ENCODE peak calls at places on chromosomes 13 and 19, in six cellular contexts. V is CD8-positive, alpha-beta T cell; A is tibial artery; S is PC-3; N is IMR-90; Y is fibroblast of lung. M is an unnamed sample.

GRCh38 chr19:38017504-38018150 is 110.6 kb downstream of the SIPA1L3 start:
- DNase-seq in N (no peak), Y (no peak), A (no peak), V (no peak), S (no peak), M (no peak)

GRCh38 chr19:49420227-49420626 is 3.0 kb downstream of the PTH2 start:
- DNase-seq in V (no peak), S (no peak), N (no peak), Y (no peak), A (no peak), M (peak; percentile 23)

GRCh38 chr19:18768997-18769891 is 21.9 kb downstream of the COMP start:
- DNase-seq in V (no peak), Y (no peak), N (no peak), S (no peak), A (no peak), M (peak; percentile 60)

GRCh38 chr19:45779231-45780145 is 2.8 kb downstream of the DMPK start:
- DNase-seq in Y (peak; percentile 30), A (peak; percentile 95), N (no peak), V (peak; percentile 58), S (peak; percentile 86), M (peak; percentile 95)

GRCh38 chr13:60020288-60020687 is 143.4 kb downstream of the DIAPH3 start:
- DNase-seq in A (no peak), S (no peak), N (no peak), V (no peak), Y (no peak), M (no peak)

GRCh38 chr13:100100115-100100879 is 11.4 kb downstream of the PCCA start:
- DNase-seq in N (peak; percentile 87), V (no peak), A (no peak), Y (peak; percentile 89), S (peak; percentile 10), M (peak; percentile 38)

GRCh38 chr13:104740616-104741222 is 1674.5 kb upstream of the SLC10A2 start:
- DNase-seq in N (no peak), S (no peak), A (no peak), V (no peak), Y (no peak), M (peak; percentile 27)

GRCh38 chr19:53868091-53868891 is 608 bp downstream of the MYADM start:
- DNase-seq in N (peak; percentile 42), A (peak; percentile 80), Y (peak; percentile 58), V (no peak), S (peak; percentile 69), M (peak; percentile 95)

GRCh38 chr13:109610517-109610916 is 175.9 kb downstream of the IRS2 start:
- DNase-seq in A (no peak), N (no peak), V (peak; percentile 16), S (peak; percentile 25), Y (no peak), M (no peak)

GRCh38 chr13:41411536-41411935 is 45.8 kb upstream of the RGCC start:
- DNase-seq in S (peak; percentile 58), A (no peak), Y (peak; percentile 54), N (peak; percentile 71), V (no peak), M (peak; percentile 68)

GRCh38 chr19:4369888-4370260 is 26.5 kb downstream of the MPND start:
- DNase-seq in Y (peak; percentile 56), A (peak; percentile 68), V (peak; percentile 59), S (no peak), N (peak; percentile 26), M (peak; percentile 95)
- H3K4me3 ChIP-seq in Y (no peak overlapping the region), A (no peak overlapping the region), V (peak overlapping the region; percentile 65), S (no peak overlapping the region), N (no peak overlapping the region), M (no peak overlapping the region)

GRCh38 chr19:14089412-14089661 is 1.2 kb downstream of the SAMD1 start:
- DNase-seq in A (no peak), N (no peak), S (peak; percentile 21), V (no peak), Y (peak; percentile 36), M (no peak)
- H3K27ac ChIP-seq in A (peak overlapping the region; percentile 99), N (no peak overlapping the region), S (no peak overlapping the region), V (no peak overlapping the region), Y (no peak overlapping the region), M (no peak overlapping the region)

GRCh38 chr19:46976845-46977320 is 42.8 kb upstream of the NPAS1 start:
- DNase-seq in V (no peak), Y (peak; percentile 87), A (peak; percentile 89), N (peak; percentile 55), S (no peak), M (no peak)

GRCh38 chr19:46975918-46976782 is 43.5 kb upstream of the NPAS1 start:
- DNase-seq in S (peak; percentile 51), N (peak; percentile 93), Y (peak; percentile 100), A (peak; percentile 100), V (no peak), M (peak; percentile 96)

GRCh38 chr19:46974181-46974580 is 45.5 kb upstream of the NPAS1 start:
- DNase-seq in Y (no peak), A (no peak), V (no peak), S (no peak), N (no peak), M (no peak)

GRCh38 chr19:46977548-46977947 is 42.1 kb upstream of the NPAS1 start:
- DNase-seq in A (no peak), N (no peak), V (no peak), S (no peak), Y (no peak), M (peak; percentile 50)

DNA sequence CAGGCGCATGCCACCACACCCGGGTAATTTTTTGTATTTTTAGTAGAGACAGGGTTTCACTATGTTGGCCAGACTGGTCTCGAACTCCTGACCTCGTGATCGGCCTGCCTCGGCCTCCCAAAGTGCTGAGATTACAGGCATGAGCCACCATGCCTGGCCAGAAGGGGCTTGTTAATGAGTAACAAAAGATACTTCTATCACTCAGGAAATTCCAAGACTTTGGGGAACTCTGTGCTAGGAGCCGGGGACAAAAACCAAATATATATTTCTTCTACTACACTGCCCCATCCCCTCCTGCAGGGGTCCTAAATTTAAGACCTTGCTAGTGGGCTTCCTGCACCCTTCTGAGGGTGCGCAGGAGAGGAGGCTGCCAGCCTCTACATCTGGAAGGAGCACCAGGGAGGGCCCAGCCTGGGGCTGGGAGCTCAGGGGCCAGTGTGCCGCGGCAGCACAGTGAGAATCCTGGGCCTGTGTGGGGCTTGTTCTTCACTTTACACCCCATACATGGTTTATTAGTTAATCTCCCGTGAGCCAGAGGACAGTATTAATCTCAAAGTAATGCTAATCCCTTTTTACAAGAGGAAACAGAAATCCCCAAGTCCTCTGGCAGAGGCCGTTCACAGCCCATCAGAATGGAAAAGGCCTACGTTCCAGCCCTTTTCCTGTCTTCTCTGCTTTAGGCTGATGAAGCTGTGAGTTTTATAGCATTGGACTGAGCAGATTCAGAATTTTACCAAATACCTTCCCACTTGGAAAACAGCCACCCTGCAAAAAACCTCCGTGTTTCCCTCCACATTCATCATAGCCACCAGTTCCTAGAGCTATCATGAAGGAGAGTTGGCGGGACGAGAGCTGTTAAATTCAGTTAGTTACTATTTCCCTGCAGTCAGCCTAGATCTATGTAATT is 44.4 kb upstream of the NPAS1 start:
- DNase-seq in Y (peak; percentile 54), S (no peak), V (no peak), N (no peak), A (no peak), M (no peak)
- H3K4me3 ChIP-seq in Y (no peak overlapping the region), S (no peak overlapping the region), V (no peak overlapping the region), N (no peak overlapping the region), A (no peak overlapping the region), M (peak overlapping the region; percentile 21)

DNA sequence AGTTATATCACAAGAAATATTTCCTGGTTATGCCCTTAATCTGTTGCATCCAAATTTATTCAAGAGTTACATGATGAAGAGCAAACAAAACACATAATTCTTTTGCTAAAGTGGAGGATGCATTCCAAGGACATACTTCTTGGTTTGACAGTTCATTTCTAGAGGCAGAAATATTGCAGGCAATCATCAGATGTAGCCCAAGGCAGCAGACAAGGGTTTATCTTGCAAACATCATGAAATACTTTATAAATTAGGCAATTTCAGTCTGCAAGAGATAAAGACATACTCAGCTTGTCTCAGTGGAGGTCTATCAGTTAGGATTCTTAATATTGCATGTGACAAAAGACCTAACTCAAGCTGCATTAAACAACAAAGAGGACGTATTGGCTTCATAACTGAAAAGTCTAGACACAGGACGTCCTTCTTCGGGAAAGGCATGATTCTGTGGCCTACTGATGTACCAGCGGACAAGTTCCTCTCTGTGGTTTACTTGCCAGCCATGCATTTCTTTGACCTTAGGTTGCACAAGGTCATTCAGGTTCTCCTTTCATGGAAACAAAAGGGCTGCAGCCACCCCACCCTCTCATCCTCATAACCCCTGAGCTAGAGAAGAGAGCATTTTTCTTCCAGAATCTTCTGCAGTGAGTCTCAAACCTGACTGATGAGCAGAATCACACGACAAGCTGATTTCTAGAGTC is 204.0 kb downstream of the KATNAL1 start:
- DNase-seq in S (no peak), V (no peak), Y (no peak), N (no peak), A (no peak), M (no peak)
- H3K27ac ChIP-seq in S (no peak overlapping the region), V (no peak overlapping the region), Y (no peak overlapping the region), N (no peak overlapping the region), A (no peak overlapping the region), M (no peak overlapping the region)

DNA sequence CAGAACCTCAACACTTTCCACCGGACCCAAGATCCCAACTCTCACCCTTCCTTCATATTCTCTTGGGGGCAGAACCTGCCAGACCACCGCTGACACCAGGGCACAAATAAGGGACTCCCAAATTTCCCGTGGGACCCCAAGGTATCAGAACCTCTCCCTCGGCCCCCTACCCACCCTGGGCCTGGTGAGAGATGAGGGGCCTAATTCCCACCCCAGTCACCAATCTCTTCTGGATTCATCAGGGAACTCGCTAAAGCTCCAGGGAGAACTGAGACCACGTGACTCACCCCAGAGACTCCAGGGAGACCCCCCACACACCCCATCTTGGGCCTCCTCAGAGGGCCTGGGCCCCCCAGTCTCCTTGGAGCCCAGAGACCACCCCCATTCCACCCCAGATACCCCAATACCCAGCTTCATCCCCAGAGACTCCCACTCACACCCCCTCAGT is 1.8 kb downstream of the LMNB2 start:
- DNase-seq in V (no peak), N (no peak), S (no peak), A (no peak), Y (no peak), M (peak; percentile 60)
- H3K4me3 ChIP-seq in V (no peak overlapping the region), N (no peak overlapping the region), S (peak overlapping the region; percentile 93), A (no peak overlapping the region), Y (no peak overlapping the region), M (peak overlapping the region; percentile 94)

GRCh38 chr19:39432677-39433025 is 3.1 kb downstream of the RPS16 start:
- DNase-seq in A (no peak), N (no peak), V (no peak), S (no peak), Y (no peak), M (peak; percentile 31)
- H3K27ac ChIP-seq in A (no peak overlapping the region), N (no peak overlapping the region), V (no peak overlapping the region), S (peak overlapping the region; percentile 100), Y (peak overlapping the region; percentile 4), M (peak overlapping the region; percentile 96)

DNA sequence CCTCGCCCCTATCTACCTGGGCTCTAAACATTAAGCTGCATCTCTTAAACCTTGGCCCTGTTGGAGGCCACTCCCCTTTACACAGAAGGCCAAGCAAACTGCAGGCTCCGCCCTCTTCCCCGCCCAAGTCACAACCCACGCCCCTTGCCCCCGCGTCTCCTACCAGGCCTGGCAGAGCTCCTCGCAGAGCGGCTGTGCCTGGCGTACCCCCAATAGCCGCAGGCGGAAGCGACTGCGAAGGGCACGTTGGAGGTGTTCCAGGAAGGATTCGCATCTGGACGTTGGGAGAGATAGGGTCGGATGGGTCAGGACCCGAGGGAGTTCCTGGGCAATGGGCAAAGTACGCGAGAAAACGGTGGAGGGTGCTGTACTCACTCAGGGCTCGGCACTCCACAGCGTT is 5.9 kb downstream of the RTBDN start:
- DNase-seq in S (peak; percentile 49), N (no peak), V (no peak), Y (no peak), A (no peak), M (peak; percentile 83)
- H3K4me3 ChIP-seq in S (no peak overlapping the region), N (no peak overlapping the region), V (no peak overlapping the region), Y (no peak overlapping the region), A (no peak overlapping the region), M (no peak overlapping the region)

GRCh38 chr19:10288662-10289166 is 1.0 kb upstream of the ICAM5 start:
- DNase-seq in S (peak; percentile 57), V (no peak), Y (peak; percentile 49), N (peak; percentile 40), A (no peak), M (peak; percentile 91)
- H3K27ac ChIP-seq in S (no peak overlapping the region), V (no peak overlapping the region), Y (no peak overlapping the region), N (no peak overlapping the region), A (no peak overlapping the region), M (no peak overlapping the region)